ENCODE peak calls at places on chromosomes 16 and 17, in five cellular contexts. E is AG10803, S is foreskin fibroblast, Z is IMR-90, A is cardiac muscle cell. O is an unnamed sample.

GRCh38 chr17:38873646-38874380 is 4.0 kb downstream of the LASP1 start:
- DNase-seq in E (no peak), S (no peak), Z (no peak), A (no peak), O (no peak)

GRCh38 chr17:40564883-40565744 is at the start of gene CCR7:
- DNase-seq in E (no peak), S (no peak), Z (no peak), A (no peak), O (no peak)

GRCh38 chr16:65105173-65105572 is 16.7 kb downstream of the CDH11 start:
- DNase-seq in E (no peak), S (no peak), Z (peak), A (peak), O (no peak)

GRCh38 chr17:29622337-29623282 is at the start of gene CORO6:
- DNase-seq in E (peak), S (peak), Z (peak), A (peak), O (no peak)

GRCh38 chr16:86800914-86801313 is 222.6 kb downstream of the FOXL1 start:
- DNase-seq in E (no peak), S (no peak), Z (no peak), A (no peak), O (no peak)

GRCh38 chr16:57867000-57867561 is 64.8 kb upstream of the KIFC3 start:
- DNase-seq in E (no peak), S (no peak), Z (peak), A (peak), O (no peak)

GRCh38 chr17:39668141-39668924 is at the start of gene PNMT:
- DNase-seq in E (peak), S (peak), Z (peak), A (peak), O (peak)

GRCh38 chr17:79802736-79803420 is 6.0 kb upstream of the CBX8 start:
- DNase-seq in E (no peak), S (no peak), Z (no peak), A (no peak), O (no peak)

GRCh38 chr16:74557275-74557674 is 49.6 kb downstream of the GLG1 start:
- DNase-seq in E (no peak), S (no peak), Z (no peak), A (no peak), O (no peak)

GRCh38 chr17:2266045-2266864 is 37.3 kb downstream of the SMG6 start:
- DNase-seq in E (no peak), S (no peak), Z (no peak), A (no peak), O (no peak)

GRCh38 chr17:63426041-63426916 is 19.8 kb downstream of the CYB561 start:
- DNase-seq in E (no peak), S (no peak), Z (no peak), A (no peak), O (no peak)
- H3K4me3 ChIP-seq in E (no peak), S (no peak), Z (no peak), A (no peak), O (no peak)

DNA sequence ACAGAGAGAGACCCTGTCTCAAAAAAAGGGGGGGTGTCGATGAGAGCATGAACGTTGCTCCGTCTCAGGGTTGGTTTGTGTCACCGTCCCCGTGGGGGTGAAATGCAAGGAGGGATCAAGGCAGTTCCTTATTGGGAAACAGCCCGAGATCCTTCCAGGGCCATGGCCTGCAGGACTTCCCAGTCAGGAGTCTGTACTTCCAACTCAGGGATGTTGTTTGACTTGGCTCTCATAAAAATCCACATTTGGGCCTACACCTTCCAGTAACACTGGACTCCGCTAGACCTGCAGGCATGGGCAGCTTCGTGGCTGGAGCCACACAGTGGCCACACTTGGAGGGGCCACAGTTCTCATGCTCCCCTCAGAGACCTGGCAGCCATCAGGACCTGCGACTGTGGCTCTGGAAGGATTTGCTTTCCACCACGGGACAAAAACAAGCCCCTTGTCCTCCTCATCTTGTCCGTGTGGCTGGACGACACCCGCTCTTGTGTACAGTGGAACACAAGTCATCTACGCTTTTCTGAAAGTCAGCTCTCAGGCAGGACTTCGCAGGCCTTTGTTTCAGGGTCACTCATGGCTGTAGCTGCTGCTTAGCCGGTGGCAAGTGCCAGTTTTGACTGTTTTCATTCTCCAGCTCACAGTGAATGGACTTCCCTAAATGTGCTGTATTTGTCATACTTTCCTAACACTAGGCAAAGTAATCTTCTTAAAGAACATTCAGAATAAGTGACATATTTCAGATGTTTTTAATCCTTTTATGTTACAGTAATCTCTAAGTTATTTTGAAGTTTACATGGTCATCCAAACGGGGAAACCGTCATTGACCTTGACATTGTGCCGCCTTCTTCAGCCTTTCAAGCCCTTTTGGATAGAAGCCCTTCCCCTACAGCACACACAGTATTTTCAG is 24.2 kb upstream of the IL17C start:
- DNase-seq in E (no peak), S (no peak), Z (peak), A (no peak), O (no peak)
- TF ChIP-seq CTCF in E (no peak), S (no peak), Z (no peak), A (no peak), O (no peak)

GRCh38 chr16:67594256-67594915 is 32.1 kb downstream of the CTCF start:
- DNase-seq in E (no peak), S (no peak), Z (no peak), A (no peak), O (no peak)
- H3K4me3 ChIP-seq in E (no peak), S (no peak), Z (no peak), A (no peak), O (no peak)

GRCh38 chr17:31414590-31414918 is 23.1 kb downstream of the RAB11FIP4 start:
- DNase-seq in E (no peak), S (no peak), Z (no peak), A (no peak), O (no peak)

GRCh38 chr17:31413871-31414589 is 22.6 kb downstream of the RAB11FIP4 start:
- DNase-seq in E (peak), S (peak), Z (peak), A (no peak), O (peak)

GRCh38 chr17:31415640-31416502 is 24.4 kb downstream of the RAB11FIP4 start:
- DNase-seq in E (no peak), S (no peak), Z (no peak), A (no peak), O (no peak)

GRCh38 chr17:31416503-31416923 is 25.0 kb downstream of the RAB11FIP4 start:
- DNase-seq in E (no peak), S (no peak), Z (peak), A (peak), O (no peak)

GRCh38 chr17:31415004-31415454 is 23.6 kb downstream of the RAB11FIP4 start:
- DNase-seq in E (no peak), S (no peak), Z (no peak), A (no peak), O (no peak)
- TF ChIP-seq CTCF in E (no peak), S (no peak), Z (no peak), A (no peak), O (no peak)

GRCh38 chr17:76996741-76997694 is 128.8 kb downstream of the MGAT5B start:
- DNase-seq in E (no peak), S (no peak), Z (no peak), A (no peak), O (no peak)
- H3K4me3 ChIP-seq in E (no peak), S (no peak), Z (no peak), A (no peak), O (no peak)

GRCh38 chr17:21162394-21162775 is 35.6 kb downstream of the DHRS7B start:
- DNase-seq in E (no peak), S (no peak), Z (no peak), A (no peak), O (no peak)

GRCh38 chr17:21163101-21163500 is 36.3 kb downstream of the DHRS7B start:
- DNase-seq in E (no peak), S (no peak), Z (no peak), A (no peak), O (no peak)

GRCh38 chr17:21164226-21165019 is 37.7 kb downstream of the DHRS7B start:
- DNase-seq in E (peak), S (no peak), Z (no peak), A (no peak), O (no peak)

GRCh38 chr17:21160401-21160800 is 33.6 kb downstream of the DHRS7B start:
- DNase-seq in E (peak), S (no peak), Z (no peak), A (no peak), O (peak)

GRCh38 chr17:21161498-21162393 is 35.0 kb downstream of the DHRS7B start:
- DNase-seq in E (peak), S (peak), Z (peak), A (no peak), O (peak)
- TF ChIP-seq CTCF in E (no peak), S (no peak), Z (no peak), A (no peak), O (no peak)

GRCh38 chr17:36586138-36586537 is 5.5 kb upstream of the DHRS11 start:
- DNase-seq in E (no peak), S (no peak), Z (no peak), A (no peak), O (no peak)
- H3K4me3 ChIP-seq in E (no peak), S (no peak), Z (no peak), A (no peak), O (no peak)

DNA sequence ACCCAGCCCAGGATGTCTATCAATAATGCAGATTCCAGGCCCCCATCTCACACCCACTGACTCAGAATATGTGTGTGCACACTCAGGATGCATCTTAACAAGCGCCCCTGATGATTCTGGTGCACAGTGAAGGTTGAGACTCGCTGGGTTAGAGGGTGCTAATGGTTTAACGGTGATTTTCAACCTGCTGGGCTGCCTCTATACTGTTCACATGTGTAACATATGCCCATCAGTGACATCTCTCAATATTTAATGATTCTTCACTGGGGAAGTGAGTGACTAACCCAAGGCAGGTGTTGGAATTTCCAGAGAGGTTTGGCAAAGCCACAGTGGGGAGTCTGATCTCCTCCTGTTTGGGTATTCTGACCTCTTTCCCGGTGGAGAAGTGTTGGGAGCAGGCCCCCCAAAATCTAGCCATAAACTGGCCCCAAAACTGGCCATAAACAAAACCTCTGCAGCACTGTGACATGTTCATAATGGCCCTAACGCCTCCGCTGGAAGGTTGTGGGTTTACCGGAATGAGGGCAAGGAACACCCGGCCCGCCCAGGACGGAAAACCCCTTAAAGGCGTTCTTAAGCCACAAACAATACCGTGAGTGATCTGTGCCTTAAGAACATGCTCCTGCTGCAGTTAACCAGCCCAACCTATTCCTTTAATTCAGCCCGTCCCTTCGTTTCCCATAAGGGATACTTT is 4.1 kb upstream of the DOC2B start:
- DNase-seq in E (no peak), S (no peak), Z (no peak), A (no peak), O (no peak)
- TF ChIP-seq CTCF in E (no peak), S (no peak), Z (no peak), A (no peak), O (no peak)

GRCh38 chr17:50763716-50764450 is 3.4 kb downstream of the ANKRD40CL start:
- DNase-seq in E (no peak), S (no peak), Z (no peak), A (no peak), O (no peak)

GRCh38 chr17:50767030-50767429 is 288 bp downstream of the ANKRD40CL start:
- DNase-seq in E (no peak), S (no peak), Z (no peak), A (no peak), O (no peak)

GRCh38 chr17:50764860-50765259 is 2.5 kb downstream of the ANKRD40CL start:
- DNase-seq in E (no peak), S (no peak), Z (no peak), A (peak), O (no peak)

GRCh38 chr17:50766222-50767023 is 895 bp downstream of the ANKRD40CL start:
- DNase-seq in E (no peak), S (peak), Z (no peak), A (no peak), O (peak)

DNA sequence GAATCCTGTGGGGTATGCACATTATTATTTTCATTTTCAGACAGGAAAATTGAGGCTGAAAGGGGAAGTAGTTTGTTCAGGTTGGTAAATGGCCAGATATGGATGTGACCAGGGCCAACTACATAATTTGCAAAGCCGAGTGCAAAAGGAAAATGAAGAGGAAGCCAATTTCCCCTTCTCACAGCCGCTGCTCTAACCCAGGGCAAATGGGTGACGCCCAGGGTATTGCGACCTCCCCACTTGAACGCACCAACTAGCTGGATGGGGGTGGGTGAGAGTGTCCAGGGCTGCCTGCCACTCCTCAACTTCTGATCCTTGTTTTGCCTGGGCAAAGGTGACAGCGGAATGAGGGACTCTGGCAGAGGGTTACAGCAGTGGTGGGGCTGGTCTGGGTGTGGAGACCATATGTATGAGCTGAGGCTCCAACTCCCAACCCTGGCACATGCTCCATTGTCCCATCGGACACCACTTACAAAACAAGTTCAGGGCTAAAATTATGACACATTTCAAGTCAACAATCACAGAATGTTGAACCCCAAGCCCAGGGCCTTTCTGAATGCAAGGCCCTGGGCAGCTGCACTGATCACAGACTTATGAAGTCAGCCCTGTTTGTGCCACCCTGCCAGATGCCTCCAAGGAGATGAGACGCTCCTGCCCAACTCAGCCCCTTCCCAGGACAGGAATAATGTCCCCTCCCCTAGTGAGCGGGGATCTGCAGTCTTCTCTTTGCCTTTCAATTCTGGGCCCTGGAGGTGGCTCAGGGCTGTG is 1.7 kb downstream of the ANKRD40CL start:
- DNase-seq in E (no peak), S (no peak), Z (no peak), A (no peak), O (no peak)
- H3K4me3 ChIP-seq in E (no peak), S (no peak), Z (no peak), A (no peak), O (no peak)

DNA sequence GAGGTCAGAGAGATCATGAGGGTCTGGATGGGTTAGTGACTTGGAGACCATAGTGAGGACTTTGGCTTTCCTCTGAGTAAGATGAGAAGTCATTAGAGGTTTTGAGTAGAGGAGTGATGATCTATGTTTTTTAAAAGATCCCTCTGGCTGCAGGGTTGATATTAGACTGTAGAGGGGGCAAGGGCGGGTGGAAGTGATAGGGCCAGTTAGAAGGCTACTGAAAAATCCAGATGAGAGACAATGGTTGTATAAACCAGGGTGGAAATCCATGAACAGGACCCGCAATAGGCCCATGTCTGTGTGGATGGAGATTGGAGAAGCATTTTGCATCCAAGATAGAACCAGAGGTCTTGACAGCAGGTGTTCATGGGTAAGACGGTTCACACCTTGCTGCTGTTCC is 9.8 kb downstream of the ITGAL start:
- DNase-seq in E (no peak), S (peak), Z (no peak), A (no peak), O (peak)
- TF ChIP-seq CTCF in E (peak), S (peak), Z (peak), A (peak), O (peak)

O was measured in fibroblast of mammary gland.